ENCODE peak calls at places on chromosomes 4 and X, in ten cellular contexts. R is stomach, X is heart left ventricle, E is A549, Q is gastrocnemius medialis, J is breast epithelium, I is tibial nerve, S is lower leg skin, P is HCT116, B is body of pancreas. T is an unnamed sample.
A peak's percentile ranks its signal among the peaks of the same experiment; 100 is the strongest.

GRCh38 chr4:127782275-127783025 is at the start of gene HSPA4L:
- DNase-seq in R (peak; percentile 39), X (peak; percentile 62), E (peak; percentile 72), Q (peak; percentile 74), J (peak; percentile 55), I (peak; percentile 25), S (peak; percentile 18), P (peak; percentile 63), B (no peak), T (peak; percentile 87)

GRCh38 chr4:34679228-34679627 is 1565.1 kb downstream of the ARAP2 start:
- DNase-seq in R (no peak), X (no peak), E (no peak), Q (no peak), J (no peak), I (no peak), S (no peak), P (no peak), B (no peak), T (no peak)

GRCh38 chr4:139641218-139641617 is 24.4 kb upstream of the MGST2 start:
- DNase-seq in R (no peak), X (no peak), E (peak; percentile 83), Q (no peak), J (no peak), I (no peak), S (no peak), P (no peak), B (no peak), T (no peak)

GRCh38 chr4:26207631-26208030 is 113.2 kb upstream of the RBPJ start:
- DNase-seq in R (no peak), X (no peak), E (no peak), Q (no peak), J (no peak), I (no peak), S (no peak), P (no peak), B (no peak), T (no peak)

GRCh38 chrX:145213504-145213903 is 33.8 kb upstream of the SPANXN1 start:
- DNase-seq in R (no peak), X (no peak), E (peak; percentile 19), Q (no peak), J (no peak), I (no peak), S (no peak), P (no peak), B (no peak), T (no peak)

GRCh38 chr4:153248641-153249198 is 44.5 kb downstream of the TRIM2 start:
- DNase-seq in R (no peak), X (peak; percentile 25), E (no peak), Q (no peak), J (no peak), I (no peak), S (no peak), P (no peak), B (no peak), T (no peak)

GRCh38 chr4:38125816-38126215 is 165.6 kb downstream of the PTTG2 start:
- DNase-seq in R (no peak), X (no peak), E (no peak), Q (no peak), J (no peak), I (no peak), S (no peak), P (no peak), B (no peak), T (no peak)

GRCh38 chr4:98996056-98996941 is 778 bp downstream of the METAP1 start:
- DNase-seq in R (no peak), X (no peak), E (peak; percentile 3), Q (no peak), J (no peak), I (no peak), S (no peak), P (no peak), B (no peak), T (peak; percentile 63)

GRCh38 chrX:9153299-9153698 is 119.4 kb upstream of the FAM9B start:
- DNase-seq in R (no peak), X (no peak), E (peak; percentile 25), Q (no peak), J (no peak), I (no peak), S (no peak), P (no peak), B (no peak), T (no peak)

DNA sequence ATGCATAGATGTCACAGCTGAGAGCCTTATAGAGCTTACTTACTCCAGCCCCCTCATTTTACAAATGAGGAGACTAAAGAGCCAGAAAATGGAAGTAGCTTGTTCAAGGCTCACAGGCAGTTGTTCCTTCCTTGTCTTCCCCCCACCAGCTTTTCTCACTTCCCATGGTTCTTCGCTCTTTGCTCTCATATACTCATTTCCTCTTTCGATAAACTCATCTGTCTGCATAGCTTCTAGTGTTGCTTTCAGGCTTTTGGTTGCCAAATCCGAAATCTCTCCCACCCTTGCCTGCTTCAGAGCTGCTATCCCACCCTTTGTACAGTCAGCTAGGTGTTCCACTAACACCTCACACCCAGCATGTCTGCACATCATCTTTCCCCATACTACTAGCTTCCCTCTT is 25.0 kb upstream of the GJB1 start:
- DNase-seq in R (no peak), X (no peak), E (no peak), Q (no peak), J (no peak), I (no peak), S (no peak), P (no peak), B (no peak), T (no peak)
- TF ChIP-seq POLR2A in R (no peak), X (no peak), E (no peak), Q (no peak), J (no peak), I (no peak), S (no peak), P (no peak), B (no peak), T (no peak)

DNA sequence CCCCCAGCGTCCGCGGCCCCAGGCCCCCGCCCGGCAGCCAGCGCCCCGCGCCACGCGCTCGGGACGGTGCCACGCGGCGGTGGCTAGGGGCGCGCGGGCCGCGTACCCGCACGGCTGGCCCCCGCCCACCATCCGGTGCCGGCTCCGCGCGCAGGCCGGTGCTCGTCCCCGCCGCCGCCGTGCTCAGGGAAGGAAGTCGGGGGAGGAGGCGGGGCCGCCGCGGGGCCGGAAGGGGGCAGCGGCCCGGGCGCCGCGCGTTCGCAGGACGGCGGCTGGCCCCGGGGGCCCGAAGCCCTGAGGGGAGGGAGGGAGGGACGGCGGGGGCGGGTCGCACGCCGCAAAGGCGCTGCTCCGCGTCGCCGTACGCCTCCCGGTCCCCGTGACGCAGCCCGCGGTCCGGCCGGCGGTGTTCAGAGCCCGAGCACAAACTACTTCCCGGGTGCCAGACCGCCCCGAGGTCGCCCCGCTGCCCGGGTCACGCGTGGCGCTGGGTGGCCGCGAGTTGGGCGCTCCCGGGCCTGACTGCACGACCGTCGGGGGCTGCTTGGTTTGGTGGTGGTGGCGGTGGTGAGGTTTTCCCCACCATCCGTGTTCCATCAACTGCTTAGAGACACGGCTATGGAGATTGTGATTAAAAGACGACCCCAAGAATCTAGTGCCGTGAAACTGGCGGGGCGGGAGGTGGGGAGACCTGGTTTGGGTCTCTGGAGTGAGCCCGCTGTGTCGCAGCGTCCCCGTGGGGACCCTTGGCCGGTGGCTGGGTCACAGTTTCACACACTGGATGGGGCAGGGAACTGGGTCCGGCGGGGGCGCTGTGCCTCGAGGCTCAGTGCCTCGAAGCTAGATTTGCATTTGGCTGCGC is at the start of gene DCTD:
- DNase-seq in R (peak; percentile 82), X (peak; percentile 87), E (peak; percentile 52), Q (peak; percentile 59), J (peak; percentile 40), I (peak; percentile 52), S (peak; percentile 65), P (no peak), B (peak; percentile 74), T (peak; percentile 79)
- TF ChIP-seq POLR2A in R (peak; percentile 35), X (peak; percentile 36), E (peak; percentile 43), Q (no peak), J (no peak), I (peak; percentile 34), S (no peak), P (peak; percentile 49), B (peak; percentile 79), T (peak; percentile 60)

GRCh38 chr4:84966382-84967291 is at the start of gene WDFY3:
- DNase-seq in R (peak; percentile 78), X (peak; percentile 90), E (peak; percentile 83), Q (peak; percentile 85), J (peak; percentile 79), I (peak; percentile 70), S (peak; percentile 89), P (peak; percentile 71), B (peak; percentile 78), T (peak; percentile 78)
- TF ChIP-seq POLR2A in R (peak; percentile 54), X (peak; percentile 52), E (peak; percentile 71), Q (peak; percentile 61), J (peak; percentile 72), I (peak; percentile 72), S (peak; percentile 15), P (peak; percentile 43), B (peak; percentile 90), T (peak; percentile 43)

GRCh38 chrX:107205770-107206696 is at the start of the genes DNAAF6 and NUP62CL:
- DNase-seq in R (peak; percentile 61), X (peak; percentile 53), E (peak; percentile 89), Q (peak; percentile 16), J (peak; percentile 44), I (no peak), S (peak; percentile 16), P (peak; percentile 80), B (peak; percentile 85), T (peak; percentile 90)
- TF ChIP-seq POLR2A in R (no peak), X (no peak), E (peak; percentile 28), Q (no peak), J (no peak), I (no peak), S (no peak), P (no peak), B (peak; percentile 55), T (peak; percentile 74)

T was measured in erythroblast.